ENCODE peak calls at places on chromosomes 2 and 18, in four cellular contexts. One of them, this sample, is unnamed. For H3K4me1, the result is how much of the 10 kb centered on the place peaks cover.

GRCh38 chr18:25058520-25058919 is 293.4 kb downstream of the ZNF521 start:
- DNase-seq in GM12878: no peak
- DNase-seq in HepG2: no peak
- DNase-seq in H1: no peak
- DNase-seq in this sample: no peak

GRCh38 chr2:178909507-178909906 is 102.3 kb upstream of the TTN start:
- DNase-seq in GM12878: no peak
- DNase-seq in HepG2: no peak
- DNase-seq in H1: no peak
- DNase-seq in this sample: no peak

GRCh38 chr2:179461367-179461886 is 196.8 kb upstream of the SESTD1 start:
- DNase-seq in GM12878: no peak
- DNase-seq in HepG2: no peak
- DNase-seq in H1: no peak
- DNase-seq in this sample: no peak

GRCh38 chr18:72986103-72986502 is 118.3 kb upstream of the NETO1 start:
- DNase-seq in GM12878: no peak
- DNase-seq in HepG2: no peak
- DNase-seq in H1: no peak
- DNase-seq in this sample: no peak

GRCh38 chr2:105680357-105680756 is 64.4 kb upstream of the NCK2 start:
- DNase-seq in GM12878: no peak
- DNase-seq in HepG2: no peak
- DNase-seq in H1: peak
- DNase-seq in this sample: no peak

GRCh38 chr2:27720004-27720551 is 51.4 kb upstream of the MRPL33 start:
- DNase-seq in GM12878: no peak
- DNase-seq in HepG2: peak
- DNase-seq in H1: no peak
- DNase-seq in this sample: no peak

GRCh38 chr2:159029936-159030335 is 61.5 kb downstream of the TANC1 start:
- DNase-seq in GM12878: no peak
- DNase-seq in HepG2: no peak
- DNase-seq in H1: no peak
- DNase-seq in this sample: no peak

GRCh38 chr2:233252227-233252626 is 754 bp downstream of the ATG16L1 start:
- DNase-seq in GM12878: no peak
- DNase-seq in HepG2: no peak
- DNase-seq in H1: no peak
- DNase-seq in this sample: no peak

GRCh38 chr2:152330235-152330866 is 4.6 kb upstream of the FMNL2 start:
- DNase-seq in GM12878: no peak
- DNase-seq in HepG2: no peak
- DNase-seq in H1: no peak
- DNase-seq in this sample: no peak

GRCh38 chr2:172082105-172082943 is 3.0 kb upstream of the DLX1 start:
- DNase-seq in GM12878: no peak
- DNase-seq in HepG2: no peak
- DNase-seq in H1: no peak
- DNase-seq in this sample: no peak

GRCh38 chr2:26245810-26246209 is 1.1 kb downstream of the HADHB start:
- DNase-seq in GM12878: peak
- DNase-seq in HepG2: peak
- DNase-seq in H1: no peak
- DNase-seq in this sample: no peak

GRCh38 chr18:52319423-52319822 is 20.6 kb upstream of the DCC start:
- DNase-seq in GM12878: no peak
- DNase-seq in HepG2: no peak
- DNase-seq in H1: no peak
- DNase-seq in this sample: no peak

GRCh38 chr18:13999266-13999665 is 83.9 kb upstream of the MC2R start:
- DNase-seq in GM12878: no peak
- DNase-seq in HepG2: no peak
- DNase-seq in H1: no peak
- DNase-seq in this sample: no peak

GRCh38 chr2:102736174-102736606 is 25.6 kb upstream of the TMEM182 start:
- DNase-seq in GM12878: no peak
- DNase-seq in HepG2: peak
- DNase-seq in H1: no peak
- DNase-seq in this sample: no peak

GRCh38 chr2:48558436-48558835 is 28.5 kb downstream of the STON1 start:
- DNase-seq in GM12878: no peak
- DNase-seq in HepG2: no peak
- DNase-seq in H1: no peak
- DNase-seq in this sample: no peak

GRCh38 chr2:64750001-64750816 is 96.5 kb upstream of the SERTAD2 start:
- DNase-seq in GM12878: no peak
- DNase-seq in HepG2: no peak
- DNase-seq in H1: peak
- DNase-seq in this sample: no peak

GRCh38 chr2:64405476-64406406 is 48.2 kb upstream of the LGALSL start:
- DNase-seq in GM12878: no peak
- DNase-seq in HepG2: no peak
- DNase-seq in H1: no peak
- DNase-seq in this sample: no peak

GRCh38 chr2:215950009-215950408 is 63.3 kb downstream of the MREG start:
- DNase-seq in GM12878: peak
- DNase-seq in HepG2: peak
- DNase-seq in H1: no peak
- DNase-seq in this sample: no peak

GRCh38 chr2:182226807-182227206 is 200.0 kb downstream of the PDE1A start:
- DNase-seq in GM12878: no peak
- DNase-seq in HepG2: no peak
- DNase-seq in H1: no peak
- DNase-seq in this sample: no peak

GRCh38 chr18:57959278-57959677 is 84.7 kb upstream of the NEDD4L start:
- DNase-seq in GM12878: no peak
- DNase-seq in HepG2: peak
- DNase-seq in H1: no peak
- DNase-seq in this sample: peak

GRCh38 chr2:203814661-203815540 is 52.7 kb upstream of the CTLA4 start:
- DNase-seq in GM12878: no peak
- DNase-seq in HepG2: peak
- DNase-seq in H1: no peak
- DNase-seq in this sample: peak

GRCh38 chr2:134253804-134254203 is at the start of gene MGAT5:
- DNase-seq in GM12878: no peak
- DNase-seq in HepG2: no peak
- DNase-seq in H1: no peak
- DNase-seq in this sample: no peak

GRCh38 chr2:148927010-148927409 is 52.0 kb downstream of the KIF5C start:
- DNase-seq in GM12878: no peak
- DNase-seq in HepG2: no peak
- DNase-seq in H1: peak
- DNase-seq in this sample: no peak

GRCh38 chr2:197306691-197307030 is 3.9 kb downstream of the ANKRD44 start:
- DNase-seq in GM12878: no peak
- DNase-seq in HepG2: no peak
- DNase-seq in H1: no peak
- DNase-seq in this sample: no peak

GRCh38 chr2:227153766-227154486 is 10.1 kb downstream of the COL4A4 start:
- DNase-seq in GM12878: no peak
- DNase-seq in HepG2: no peak
- DNase-seq in H1: no peak
- DNase-seq in this sample: no peak

GRCh38 chr2:201984800-201985525 is 48.7 kb upstream of the FZD7 start:
- DNase-seq in GM12878: no peak
- DNase-seq in HepG2: no peak
- DNase-seq in H1: no peak
- DNase-seq in this sample: no peak

GRCh38 chr2:161239416-161240109 is 68.7 kb upstream of the PSMD14 start:
- DNase-seq in GM12878: no peak
- DNase-seq in HepG2: no peak
- DNase-seq in H1: peak
- DNase-seq in this sample: no peak

GRCh38 chr2:38464971-38465788 is 88.1 kb upstream of the ATL2 start:
- DNase-seq in GM12878: no peak
- DNase-seq in HepG2: no peak
- DNase-seq in H1: no peak
- DNase-seq in this sample: no peak

GRCh38 chr2:177523781-177524180 is 131.2 kb downstream of the AGPS start:
- DNase-seq in GM12878: no peak
- DNase-seq in HepG2: no peak
- DNase-seq in H1: no peak
- DNase-seq in this sample: no peak

GRCh38 chr2:105570326-105570725 is 171.5 kb upstream of the FHL2 start:
- DNase-seq in GM12878: no peak
- DNase-seq in HepG2: no peak
- DNase-seq in H1: no peak
- DNase-seq in this sample: no peak

GRCh38 chr18:54558609-54559585 is 32.1 kb upstream of the DYNAP start:
- DNase-seq in GM12878: peak
- DNase-seq in HepG2: peak
- DNase-seq in H1: no peak
- DNase-seq in this sample: no peak

GRCh38 chr2:30763151-30763660 is 44.0 kb downstream of the CAPN13 start:
- DNase-seq in GM12878: no peak
- DNase-seq in HepG2: no peak
- DNase-seq in H1: no peak
- DNase-seq in this sample: no peak

GRCh38 chr2:9758741-9759140 is 84.5 kb upstream of the TAF1B start:
- DNase-seq in GM12878: no peak
- DNase-seq in HepG2: no peak
- DNase-seq in H1: no peak
- DNase-seq in this sample: no peak

GRCh38 chr2:30541680-30542079 is 94.6 kb downstream of the LCLAT1 start:
- DNase-seq in GM12878: no peak
- DNase-seq in HepG2: no peak
- DNase-seq in H1: no peak
- DNase-seq in this sample: no peak

GRCh38 chr18:59846814-59847490 is 52.8 kb upstream of the PMAIP1 start:
- DNase-seq in GM12878: peak
- DNase-seq in HepG2: no peak
- DNase-seq in H1: no peak
- DNase-seq in this sample: no peak

GRCh38 chr2:164840458-164840929 is 1.1 kb downstream of the COBLL1 start:
- DNase-seq in GM12878: no peak
- DNase-seq in HepG2: peak
- DNase-seq in H1: peak
- DNase-seq in this sample: no peak

GRCh38 chr2:54639609-54640008 is 83.9 kb upstream of the EML6 start:
- DNase-seq in GM12878: no peak
- DNase-seq in HepG2: no peak
- DNase-seq in H1: no peak
- DNase-seq in this sample: no peak

GRCh38 chr2:1782514-1782913 is 38.2 kb upstream of the PXDN start:
- DNase-seq in GM12878: no peak
- DNase-seq in HepG2: no peak
- DNase-seq in H1: no peak
- DNase-seq in this sample: no peak

GRCh38 chr2:127096718-127097470 is 10.1 kb downstream of the BIN1 start:
- DNase-seq in GM12878: no peak
- DNase-seq in HepG2: no peak
- DNase-seq in H1: no peak
- DNase-seq in this sample: no peak

GRCh38 chr18:47345996-47346395 is 94.5 kb upstream of the SKOR2 start:
- DNase-seq in GM12878: no peak
- DNase-seq in HepG2: no peak
- DNase-seq in H1: no peak
- DNase-seq in this sample: no peak
- TF ChIP-seq SUZ12 in GM12878: no peak
- TF ChIP-seq SUZ12 in HepG2: no peak
- TF ChIP-seq SUZ12 in H1: no peak
- TF ChIP-seq SUZ12 in this sample: no peak

DNA sequence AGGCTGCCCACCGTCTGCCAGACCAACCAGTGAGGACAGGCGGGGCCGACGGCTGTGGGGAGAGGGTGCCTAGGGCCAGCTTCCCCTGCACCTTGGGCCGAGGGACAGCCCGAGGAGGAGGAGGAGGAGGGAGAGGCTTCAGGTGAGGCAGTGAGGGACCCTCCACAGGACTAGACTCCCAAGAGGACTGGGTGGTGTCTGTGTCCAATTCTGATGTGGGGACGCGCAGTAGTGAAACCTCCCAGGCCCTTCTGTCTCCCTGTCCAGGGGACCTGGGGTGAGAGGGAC is 19.8 kb upstream of the ASB1 start:
- DNase-seq in GM12878: no peak
- DNase-seq in HepG2: no peak
- DNase-seq in H1: no peak
- DNase-seq in this sample: no peak
- TF ChIP-seq ZNF274 in GM12878: no peak
- TF ChIP-seq ZNF274 in HepG2: no peak
- TF ChIP-seq ZNF274 in H1: no peak
- TF ChIP-seq ZNF274 in this sample: no peak

GRCh38 chr18:63158676-63159291 is 160.8 kb downstream of the BCL2 start:
- DNase-seq in GM12878: peak
- DNase-seq in HepG2: no peak
- DNase-seq in H1: no peak
- DNase-seq in this sample: no peak
- H3K4me1 ChIP-seq in GM12878: half or more
- H3K4me1 ChIP-seq in HepG2: under half
- H3K4me1 ChIP-seq in H1: under half
- H3K4me1 ChIP-seq in this sample: under half

DNA sequence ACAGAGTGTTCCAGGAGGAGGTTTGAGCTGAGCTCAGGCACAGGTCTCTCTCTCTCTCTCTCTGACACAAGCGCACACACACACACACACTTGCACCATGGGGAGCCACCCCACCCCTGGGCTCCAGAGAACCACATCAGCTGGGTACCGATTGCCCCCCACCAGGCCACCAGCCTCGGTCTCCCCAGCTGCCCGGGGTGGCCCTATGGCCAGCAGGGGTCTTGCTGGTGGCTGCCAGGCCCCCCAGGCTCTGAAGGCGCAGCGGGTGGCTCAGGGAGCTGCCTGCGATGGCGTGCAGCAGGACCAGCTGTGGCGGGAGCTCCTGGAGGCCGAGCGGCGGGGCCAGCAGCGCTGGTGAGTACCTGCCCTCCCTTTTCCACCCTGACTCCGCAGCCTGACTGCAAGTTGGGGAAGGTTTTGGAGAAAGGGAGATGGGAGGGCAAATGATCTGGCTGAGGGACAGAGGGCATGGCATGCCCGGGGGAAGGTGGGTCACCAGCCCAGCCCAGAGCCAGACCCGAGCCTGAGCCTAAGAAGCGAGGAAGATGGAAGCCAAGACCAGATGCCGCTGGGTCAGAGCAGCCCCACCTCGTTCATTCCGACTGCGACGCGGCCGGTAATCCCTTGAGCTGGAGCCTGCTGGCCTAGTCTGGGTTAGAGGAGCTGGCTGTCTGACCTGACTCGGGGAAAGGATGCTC is 21.9 kb upstream of the SLC66A3 start:
- DNase-seq in GM12878: no peak
- DNase-seq in HepG2: no peak
- DNase-seq in H1: no peak
- DNase-seq in this sample: no peak
- TF ChIP-seq SUZ12 in GM12878: no peak
- TF ChIP-seq SUZ12 in HepG2: no peak
- TF ChIP-seq SUZ12 in H1: no peak
- TF ChIP-seq SUZ12 in this sample: no peak

GRCh38 chr2:63054812-63055509 is 4.3 kb downstream of the OTX1 start:
- DNase-seq in GM12878: no peak
- DNase-seq in HepG2: no peak
- DNase-seq in H1: peak
- DNase-seq in this sample: no peak
- TF ChIP-seq ZNF274 in GM12878: no peak
- TF ChIP-seq ZNF274 in HepG2: no peak
- TF ChIP-seq ZNF274 in H1: no peak
- TF ChIP-seq ZNF274 in this sample: no peak